ENCODE peak calls at places on chromosomes 16 and 17, in nine cellular contexts. G is astrocyte of the spinal cord, N is brain microvascular endothelial cell, Y is AG10803, A is endodermal cell, K is AG04450, E is PC-3, C is esophagus muscularis mucosa, M is K562. S is an unnamed sample.
A peak's percentile ranks its signal among the peaks of the same experiment; 100 is the strongest.

GRCh38 chr17:50263293-50264262 is 10.7 kb upstream of the TMEM92 start:
- DNase-seq in N (no peak), A (peak; percentile 58), Y (no peak), G (no peak), M (peak; percentile 7), C (no peak), E (no peak), K (no peak), S (no peak)

GRCh38 chr16:31390504-31391043 is 2.6 kb upstream of the ITGAD start:
- DNase-seq in M (no peak), E (no peak), A (no peak), G (no peak), Y (no peak), K (no peak), N (no peak), C (no peak), S (no peak)

GRCh38 chr17:38761612-38762011 is 9.1 kb downstream of the PSMB3 start:
- DNase-seq in M (peak; percentile 41), Y (peak; percentile 22), A (peak; percentile 94), G (peak; percentile 23), K (no peak), N (peak; percentile 27), E (peak; percentile 34), C (no peak), S (no peak)

GRCh38 chr16:30541502-30542329 is 7.1 kb upstream of the ZNF747 start:
- DNase-seq in M (peak; percentile 34), A (peak; percentile 82), E (peak; percentile 13), G (peak; percentile 18), K (peak; percentile 53), C (no peak), N (peak; percentile 15), Y (peak; percentile 42), S (peak; percentile 84)

GRCh38 chr16:77780378-77780837 is 8.0 kb upstream of the VAT1L start:
- DNase-seq in M (no peak), G (peak; percentile 92), N (peak; percentile 88), A (no peak), E (peak; percentile 23), K (peak; percentile 92), Y (peak; percentile 86), C (no peak), S (peak; percentile 64)

GRCh38 chr16:66635406-66635805 is 30.9 kb downstream of the CMTM3 start:
- DNase-seq in G (no peak), M (no peak), E (no peak), A (no peak), Y (no peak), C (no peak), N (no peak), K (no peak), S (no peak)

GRCh38 chr16:23132921-23133532 is 16.2 kb downstream of the USP31 start:
- DNase-seq in N (no peak), C (no peak), Y (peak; percentile 52), G (peak; percentile 57), M (no peak), K (no peak), E (no peak), A (no peak), S (no peak)

GRCh38 chr17:16928406-16929280 is 43.3 kb downstream of the TNFRSF13B start:
- DNase-seq in A (no peak), E (no peak), C (no peak), N (no peak), Y (no peak), K (no peak), M (no peak), G (no peak), S (no peak)

GRCh38 chr17:34892864-34893263 is 68.4 kb downstream of the CCT6B start:
- DNase-seq in G (no peak), E (peak; percentile 9), N (no peak), M (peak; percentile 60), Y (no peak), A (peak; percentile 91), C (no peak), K (no peak), S (no peak)

GRCh38 chr16:84608281-84608680 is 9.6 kb downstream of the COTL1 start:
- DNase-seq in M (no peak), N (no peak), Y (no peak), C (no peak), G (no peak), K (no peak), A (no peak), E (no peak), S (no peak)

GRCh38 chr17:9522074-9522473 is 53.5 kb downstream of the STX8 start:
- DNase-seq in G (peak; percentile 62), K (peak; percentile 18), A (peak; percentile 68), E (peak; percentile 54), N (peak; percentile 58), C (no peak), Y (peak; percentile 69), M (no peak), S (peak; percentile 44)

DNA sequence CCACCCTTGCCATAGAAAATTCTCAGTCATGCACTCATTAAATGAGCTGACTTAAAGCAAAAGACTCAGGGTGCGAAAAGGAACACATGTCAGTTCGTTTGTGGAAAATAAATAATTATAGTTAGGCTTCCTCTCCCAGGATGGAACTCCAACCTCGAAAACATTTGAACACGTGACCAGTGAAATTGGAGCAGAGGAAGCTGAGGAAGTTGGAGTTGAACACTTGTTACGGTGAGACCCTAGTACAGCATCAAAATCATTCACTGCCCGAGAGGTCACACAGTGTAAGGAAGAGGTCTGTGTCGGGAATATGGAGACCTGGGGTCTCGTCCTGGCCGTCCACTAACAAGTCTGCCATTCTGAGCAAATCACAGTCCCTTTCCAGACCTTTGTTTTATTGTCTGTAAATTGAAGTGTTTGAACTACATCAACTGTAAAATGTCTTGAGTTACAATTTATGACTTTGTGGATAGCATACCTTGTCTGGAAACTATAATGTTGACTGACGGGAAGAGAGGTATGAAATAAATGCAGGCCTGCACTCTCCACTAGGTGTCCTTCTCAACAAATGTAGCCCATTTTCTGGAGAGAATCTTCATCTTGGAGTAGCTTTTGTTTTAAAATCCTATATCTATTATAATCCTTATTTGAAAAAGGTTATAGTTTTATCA is 7.7 kb downstream of the PSMD7 start:
- DNase-seq in C (no peak), Y (no peak), N (no peak), E (peak; percentile 27), G (no peak), K (no peak), A (no peak), M (no peak), S (no peak)
- TF ChIP-seq CTCF in C (peak; percentile 11), Y (peak; percentile 41), N (peak; percentile 53), E (peak; percentile 58), G (peak; percentile 49), K (peak; percentile 49), A (peak; percentile 74), M (no peak), S (peak; percentile 41)

DNA sequence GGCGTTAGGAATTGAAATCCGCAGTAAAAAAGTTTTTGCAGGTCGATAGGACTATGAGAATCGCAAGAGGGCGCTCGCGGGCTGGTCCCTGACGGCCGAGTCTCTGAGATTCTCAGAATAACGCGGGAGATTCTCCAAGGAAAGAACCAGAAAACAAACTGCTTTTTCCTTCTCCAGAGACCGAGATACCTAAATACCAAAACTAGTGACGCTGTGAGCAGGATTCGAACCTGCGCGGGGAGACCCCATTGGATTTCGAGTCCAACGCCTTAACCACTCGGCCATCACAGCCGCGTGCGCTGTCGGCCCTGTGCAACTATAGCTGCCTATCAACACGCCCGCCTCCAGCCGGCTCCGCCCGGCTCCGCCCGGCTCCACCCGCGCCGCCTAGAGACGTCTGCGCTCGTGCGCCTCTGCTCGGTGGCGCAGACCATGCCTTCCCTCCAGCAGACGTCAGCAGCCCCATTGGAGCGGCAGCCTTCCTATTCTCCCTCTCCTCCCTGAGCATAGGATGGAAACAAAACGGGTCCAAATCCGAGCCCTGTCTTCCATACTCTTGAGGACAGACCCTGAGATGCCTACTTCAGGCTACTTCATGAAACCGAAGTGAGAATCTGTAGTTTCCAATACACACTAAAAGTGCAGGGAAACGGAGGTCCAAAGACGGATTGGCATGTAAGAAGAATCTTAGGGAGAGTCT is 13.4 kb downstream of the PER1 start:
- DNase-seq in C (peak; percentile 99), K (peak; percentile 95), G (peak; percentile 98), N (peak; percentile 98), Y (peak; percentile 97), A (peak; percentile 100), M (peak; percentile 73), E (peak; percentile 97), S (peak; percentile 98)
- H3K4me3 ChIP-seq in C (peak overlapping the region; percentile 28), K (peak overlapping the region; percentile 56), G (peak overlapping the region; percentile 45), N (peak overlapping the region; percentile 60), Y (peak overlapping the region; percentile 57), A (peak overlapping the region; percentile 98), M (peak overlapping the region; percentile 59), E (peak overlapping the region; percentile 77), S (peak overlapping the region; percentile 53)

DNA sequence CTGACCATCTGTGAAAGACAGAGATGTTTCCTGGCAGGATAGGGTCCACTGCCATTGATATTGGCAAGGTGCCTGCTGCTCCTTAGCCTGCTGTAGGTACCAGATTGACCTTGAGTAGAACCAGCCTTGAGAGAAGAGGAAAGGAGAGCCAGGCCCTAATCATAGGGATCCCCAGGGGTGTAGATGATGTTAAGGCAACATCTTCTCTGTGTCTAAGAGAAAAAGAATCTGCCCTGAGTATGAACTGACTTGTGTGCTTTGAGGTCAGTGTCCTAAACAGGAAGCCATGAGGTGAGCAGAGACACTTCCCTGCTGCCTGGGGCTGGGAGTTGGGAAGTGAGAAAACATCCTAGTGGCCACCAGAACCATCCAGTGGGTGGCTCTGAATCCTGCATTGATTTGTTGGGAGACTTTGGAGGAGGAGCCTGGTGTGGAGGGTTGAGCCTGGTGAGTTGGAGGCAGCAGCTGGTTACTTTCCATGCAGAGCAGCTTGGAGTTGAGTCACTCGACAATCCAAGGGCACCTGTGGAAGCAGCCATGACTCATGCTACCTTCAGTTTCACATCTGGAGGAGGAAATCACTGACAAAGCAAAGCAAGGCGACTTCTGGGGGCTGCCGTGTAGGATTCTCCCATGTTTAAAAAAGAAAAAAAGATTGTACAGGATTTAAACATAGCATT is 47.8 kb downstream of the BMERB1 start:
- DNase-seq in C (peak; percentile 95), Y (peak; percentile 92), E (peak; percentile 94), M (peak; percentile 47), A (peak; percentile 90), G (peak; percentile 97), K (peak; percentile 95), N (peak; percentile 98), S (peak; percentile 95)
- TF ChIP-seq CTCF in C (peak; percentile 9), Y (peak; percentile 40), E (peak; percentile 36), M (no peak), A (peak; percentile 40), G (peak; percentile 26), K (peak; percentile 46), N (peak; percentile 46), S (peak; percentile 20)

GRCh38 chr17:49195746-49196145 is 14.6 kb downstream of the GNGT2 start:
- DNase-seq in A (no peak), K (no peak), G (no peak), Y (no peak), N (no peak), E (no peak), M (no peak), C (no peak), S (no peak)

GRCh38 chr17:49191407-49191916 is 18.9 kb downstream of the GNGT2 start:
- DNase-seq in K (no peak), Y (no peak), E (no peak), G (no peak), N (no peak), C (no peak), A (no peak), M (no peak), S (no peak)

GRCh38 chr17:49194297-49194607 is 16.1 kb downstream of the GNGT2 start:
- DNase-seq in A (no peak), E (no peak), K (no peak), N (no peak), G (no peak), M (no peak), C (no peak), Y (no peak), S (no peak)

GRCh38 chr17:49191917-49192741 is 18.2 kb downstream of the GNGT2 start:
- DNase-seq in M (peak; percentile 67), G (peak; percentile 84), C (peak; percentile 99), K (peak; percentile 45), A (peak; percentile 99), Y (peak; percentile 82), E (peak; percentile 97), N (peak; percentile 82), S (peak; percentile 95)

GRCh38 chr17:49193513-49194296 is 16.7 kb downstream of the GNGT2 start:
- DNase-seq in Y (peak; percentile 50), K (no peak), C (no peak), M (peak; percentile 64), E (peak; percentile 74), N (peak; percentile 69), G (peak; percentile 66), A (peak; percentile 86), S (peak; percentile 81)
- H3K4me3 ChIP-seq in Y (peak overlapping the region; percentile 83), K (peak overlapping the region; percentile 89), C (peak overlapping the region; percentile 82), M (peak overlapping the region; percentile 72), E (peak overlapping the region; percentile 79), N (peak overlapping the region; percentile 80), G (peak overlapping the region; percentile 77), A (peak overlapping the region; percentile 79), S (peak overlapping the region; percentile 68)

S was measured in foreskin fibroblast.